ENCODE peak calls at places on chromosome 1, in eight cellular contexts. One of them, this sample, is unnamed.

GRCh38 chr1:94622757-94623156 is 81.2 kb upstream of the F3 start:
- DNase-seq in HS-27A: peak
- DNase-seq in NCI-H2107: no peak
- DNase-seq in activated naive CD8-positive, alpha-beta T cell treated with anti-CD3 and anti-CD28 coated beads, Interleukin-2, amount 10 ng/mL, durations not matched to agents 7 days and 5 days: no peak
- DNase-seq in iris pigment epithelial cell: peak
- DNase-seq in MG63: peak
- DNase-seq in hepatocyte: peak
- DNase-seq in Ammon's horn: no peak
- DNase-seq in this sample: peak

GRCh38 chr1:164689672-164690655 is 131.0 kb downstream of the PBX1 start:
- DNase-seq in HS-27A: no peak
- DNase-seq in NCI-H2107: no peak
- DNase-seq in activated naive CD8-positive, alpha-beta T cell treated with anti-CD3 and anti-CD28 coated beads, Interleukin-2, amount 10 ng/mL, durations not matched to agents 7 days and 5 days: no peak
- DNase-seq in iris pigment epithelial cell: no peak
- DNase-seq in MG63: no peak
- DNase-seq in hepatocyte: no peak
- DNase-seq in Ammon's horn: no peak
- DNase-seq in this sample: no peak

GRCh38 chr1:52403566-52404115 is 582 bp downstream of the ORC1 start:
- DNase-seq in HS-27A: peak
- DNase-seq in NCI-H2107: no peak
- DNase-seq in activated naive CD8-positive, alpha-beta T cell treated with anti-CD3 and anti-CD28 coated beads, Interleukin-2, amount 10 ng/mL, durations not matched to agents 7 days and 5 days: no peak
- DNase-seq in iris pigment epithelial cell: peak
- DNase-seq in MG63: peak
- DNase-seq in hepatocyte: peak
- DNase-seq in Ammon's horn: no peak
- DNase-seq in this sample: no peak

GRCh38 chr1:161342836-161343235 is 24.8 kb downstream of the CFAP126 start:
- DNase-seq in HS-27A: no peak
- DNase-seq in NCI-H2107: no peak
- DNase-seq in activated naive CD8-positive, alpha-beta T cell treated with anti-CD3 and anti-CD28 coated beads, Interleukin-2, amount 10 ng/mL, durations not matched to agents 7 days and 5 days: no peak
- DNase-seq in iris pigment epithelial cell: no peak
- DNase-seq in MG63: no peak
- DNase-seq in hepatocyte: no peak
- DNase-seq in Ammon's horn: no peak
- DNase-seq in this sample: no peak

GRCh38 chr1:213277036-213277435 is 226.0 kb downstream of the RPS6KC1 start:
- DNase-seq in HS-27A: no peak
- DNase-seq in NCI-H2107: no peak
- DNase-seq in activated naive CD8-positive, alpha-beta T cell treated with anti-CD3 and anti-CD28 coated beads, Interleukin-2, amount 10 ng/mL, durations not matched to agents 7 days and 5 days: no peak
- DNase-seq in iris pigment epithelial cell: peak
- DNase-seq in MG63: no peak
- DNase-seq in hepatocyte: no peak
- DNase-seq in Ammon's horn: no peak
- DNase-seq in this sample: no peak

GRCh38 chr1:189269011-189269410 is 1208.7 kb downstream of the BRINP3 start:
- DNase-seq in HS-27A: no peak
- DNase-seq in NCI-H2107: peak
- DNase-seq in activated naive CD8-positive, alpha-beta T cell treated with anti-CD3 and anti-CD28 coated beads, Interleukin-2, amount 10 ng/mL, durations not matched to agents 7 days and 5 days: no peak
- DNase-seq in iris pigment epithelial cell: peak
- DNase-seq in MG63: no peak
- DNase-seq in hepatocyte: no peak
- DNase-seq in Ammon's horn: no peak
- DNase-seq in this sample: no peak

GRCh38 chr1:223538921-223539445 is 126.5 kb downstream of the CAPN8 start:
- DNase-seq in HS-27A: no peak
- DNase-seq in NCI-H2107: no peak
- DNase-seq in activated naive CD8-positive, alpha-beta T cell treated with anti-CD3 and anti-CD28 coated beads, Interleukin-2, amount 10 ng/mL, durations not matched to agents 7 days and 5 days: no peak
- DNase-seq in iris pigment epithelial cell: no peak
- DNase-seq in MG63: no peak
- DNase-seq in hepatocyte: no peak
- DNase-seq in Ammon's horn: peak
- DNase-seq in this sample: no peak

GRCh38 chr1:117036018-117036421 is 24.1 kb upstream of the TTF2 start:
- DNase-seq in HS-27A: no peak
- DNase-seq in NCI-H2107: no peak
- DNase-seq in activated naive CD8-positive, alpha-beta T cell treated with anti-CD3 and anti-CD28 coated beads, Interleukin-2, amount 10 ng/mL, durations not matched to agents 7 days and 5 days: no peak
- DNase-seq in iris pigment epithelial cell: no peak
- DNase-seq in MG63: no peak
- DNase-seq in hepatocyte: peak
- DNase-seq in Ammon's horn: no peak
- DNase-seq in this sample: no peak

GRCh38 chr1:8086071-8086470 is 60.0 kb upstream of the ERRFI1 start:
- DNase-seq in HS-27A: no peak
- DNase-seq in NCI-H2107: no peak
- DNase-seq in activated naive CD8-positive, alpha-beta T cell treated with anti-CD3 and anti-CD28 coated beads, Interleukin-2, amount 10 ng/mL, durations not matched to agents 7 days and 5 days: no peak
- DNase-seq in iris pigment epithelial cell: no peak
- DNase-seq in MG63: no peak
- DNase-seq in hepatocyte: no peak
- DNase-seq in Ammon's horn: no peak
- DNase-seq in this sample: no peak